ENCODE peak calls at places on chromosomes 6 and 20, in nine cellular contexts. K, S, U, Z, G, X, R, Q and J are unnamed samples.
A peak's percentile ranks its signal among the peaks of the same experiment; 100 is the strongest.

GRCh38 chr6:157238346-157238745 is 85.0 kb downstream of the TMEM242 start:
- DNase-seq in Z (no peak), K (no peak), Q (no peak), G (no peak), S (no peak), X (no peak), U (no peak), R (no peak), J (no peak)

GRCh38 chr6:105494688-105495087 is 91.8 kb upstream of the PREP start:
- DNase-seq in Q (no peak), R (peak; percentile 30), Z (no peak), U (no peak), K (no peak), X (no peak), S (no peak), G (no peak), J (no peak)

GRCh38 chr20:14997791-14998190 is 660.4 kb upstream of the FLRT3 start:
- DNase-seq in S (peak; percentile 84), U (no peak), Q (peak; percentile 34), Z (no peak), X (no peak), G (peak; percentile 92), K (no peak), R (no peak), J (no peak)

GRCh38 chr20:46810442-46811327 is 84.0 kb upstream of the EYA2 start:
- DNase-seq in X (no peak), K (no peak), Z (no peak), R (peak; percentile 18), Q (no peak), S (no peak), U (no peak), G (no peak), J (no peak)

GRCh38 chr20:7883309-7883708 is 56.9 kb downstream of the HAO1 start:
- DNase-seq in S (no peak), Z (no peak), Q (no peak), R (no peak), U (no peak), G (no peak), X (no peak), K (no peak), J (no peak)

GRCh38 chr20:58718121-58718563 is 25.5 kb downstream of the NPEPL1 start:
- DNase-seq in X (no peak), K (peak; percentile 2), Q (no peak), G (no peak), R (no peak), Z (no peak), U (no peak), S (no peak), J (no peak)

GRCh38 chr20:41017448-41018042 is 11.1 kb upstream of the TOP1 start:
- DNase-seq in G (peak; percentile 86), R (no peak), U (no peak), K (no peak), S (no peak), X (no peak), Z (no peak), Q (peak; percentile 87), J (no peak)

GRCh38 chr20:34427784-34428183 is 64.7 kb downstream of the ITCH start:
- DNase-seq in Z (no peak), S (no peak), X (no peak), Q (no peak), G (no peak), U (no peak), R (no peak), K (no peak), J (no peak)

GRCh38 chr20:38165966-38166706 is 1.1 kb upstream of the TGM2 start:
- DNase-seq in S (no peak), U (no peak), G (no peak), X (no peak), Z (no peak), K (no peak), Q (no peak), R (no peak), J (no peak)

GRCh38 chr6:3011592-3011991 is 11.9 kb downstream of the NQO2 start:
- DNase-seq in G (no peak), K (no peak), Q (no peak), X (no peak), U (no peak), S (no peak), Z (no peak), R (no peak), J (no peak)

GRCh38 chr6:99743647-99744046 is 137.0 kb downstream of the PRDM13 start:
- DNase-seq in U (no peak), S (no peak), K (no peak), Z (no peak), X (no peak), G (no peak), Q (no peak), R (no peak), J (no peak)

GRCh38 chr6:130396722-130397121 is 30.9 kb downstream of the TMEM200A start:
- DNase-seq in Q (no peak), K (no peak), R (no peak), S (peak; percentile 43), Z (no peak), X (peak; percentile 25), U (no peak), G (no peak), J (no peak)

GRCh38 chr6:100719883-100720682 is 161.0 kb downstream of the ASCC3 start:
- DNase-seq in U (peak; percentile 8), G (peak; percentile 40), Q (no peak), S (peak; percentile 48), K (peak; percentile 19), Z (peak; percentile 21), X (peak; percentile 21), R (peak; percentile 33), J (peak; percentile 66)

DNA sequence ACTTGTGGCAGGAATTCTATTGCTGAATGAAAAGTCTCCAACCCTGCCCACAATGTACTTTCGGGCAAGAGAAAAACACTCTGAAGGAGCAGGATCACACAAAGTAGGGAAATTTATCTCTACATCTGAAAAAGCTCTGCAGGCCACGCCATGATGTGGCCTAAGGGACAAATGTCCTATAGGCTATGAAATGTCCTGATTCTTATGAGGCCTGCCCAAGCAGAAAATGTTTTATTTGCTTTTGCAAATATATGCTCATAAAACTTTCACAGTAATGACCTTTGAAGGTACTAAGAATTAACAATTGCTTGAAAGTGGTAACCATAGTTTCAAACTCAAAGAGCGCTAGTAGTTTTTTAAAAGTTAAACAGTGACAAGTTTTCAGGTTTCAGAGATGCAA is 31.0 kb downstream of the SYCP2 start:
- DNase-seq in S (no peak), Z (no peak), G (no peak), U (no peak), Q (no peak), K (no peak), X (no peak), R (no peak), J (no peak)
- H3K9me2 ChIP-seq in S (no peaks in the 10 kb centered on the region), Z (no peaks in the 10 kb centered on the region), G (no peaks in the 10 kb centered on the region), U (no peaks in the 10 kb centered on the region), Q (no peaks in the 10 kb centered on the region), K (no peaks in the 10 kb centered on the region), X (no peaks in the 10 kb centered on the region), R (no peaks in the 10 kb centered on the region), J (no peaks in the 10 kb centered on the region)

GRCh38 chr20:63009044-63009961 is 2.5 kb upstream of the BHLHE23 start:
- DNase-seq in U (peak; percentile 33), S (peak; percentile 80), G (peak; percentile 85), Q (peak; percentile 60), Z (peak; percentile 75), R (peak; percentile 91), X (peak; percentile 87), K (peak; percentile 84), J (peak; percentile 94)
- H3K4me3 ChIP-seq in U (no peak overlapping the region), S (no peak overlapping the region), G (peak overlapping the region; percentile 43), Q (no peak overlapping the region), Z (no peak overlapping the region), R (peak overlapping the region; percentile 63), X (peak overlapping the region; percentile 73), K (no peak overlapping the region), J (peak overlapping the region; percentile 57)

DNA sequence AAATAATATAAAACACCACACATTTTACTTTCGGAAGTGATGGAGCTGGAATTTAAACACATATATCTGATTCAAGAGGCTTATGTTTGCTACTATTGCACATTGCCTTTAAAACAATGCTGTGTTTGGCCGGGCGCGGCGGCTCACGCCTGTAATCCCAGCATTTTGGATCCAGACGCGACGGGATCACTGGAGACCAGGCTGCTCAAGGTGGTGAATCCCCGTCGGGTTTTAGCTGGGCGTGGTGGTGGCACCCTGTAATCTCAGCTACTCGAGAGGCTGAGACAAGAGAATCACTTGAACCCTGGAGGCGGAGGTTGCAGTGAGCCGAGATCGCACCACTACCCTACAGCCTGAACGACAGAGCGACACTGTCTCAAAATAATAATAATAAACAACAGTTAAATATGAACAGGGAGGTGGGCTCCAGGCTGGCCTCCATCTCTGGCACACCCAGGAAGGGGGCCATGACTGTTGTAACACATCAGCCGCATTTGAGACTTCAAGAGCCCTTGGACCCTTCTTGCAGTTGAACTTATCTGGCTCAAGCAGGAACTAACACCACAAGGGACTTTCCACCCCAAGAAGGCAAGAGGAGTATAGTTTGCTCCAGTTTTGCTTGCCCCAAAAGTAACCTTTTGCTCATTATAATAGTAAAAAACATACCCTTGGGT is 127.1 kb upstream of the ZNF184 start:
- DNase-seq in X (no peak), G (no peak), K (no peak), Q (no peak), S (no peak), R (no peak), Z (no peak), U (no peak), J (no peak)
- H3K9me2 ChIP-seq in X (no peaks in the 10 kb centered on the region), G (no peaks in the 10 kb centered on the region), K (no peaks in the 10 kb centered on the region), Q (no peaks in the 10 kb centered on the region), S (no peaks in the 10 kb centered on the region), R (no peaks in the 10 kb centered on the region), Z (no peaks in the 10 kb centered on the region), U (no peaks in the 10 kb centered on the region), J (no peaks in the 10 kb centered on the region)

GRCh38 chr20:50931048-50931305 is 260 bp downstream of the ADNP start:
- DNase-seq in X (peak; percentile 32), S (no peak), Q (no peak), R (no peak), U (no peak), Z (no peak), K (no peak), G (no peak), J (no peak)

GRCh38 chr20:50931306-50932015 is at the start of gene ADNP:
- DNase-seq in U (peak; percentile 88), S (peak; percentile 95), X (peak; percentile 93), Z (peak; percentile 96), K (peak; percentile 97), G (peak; percentile 89), R (peak; percentile 97), Q (peak; percentile 79), J (peak; percentile 96)

GRCh38 chr20:50929299-50930138 is 1.7 kb downstream of the ADNP start:
- DNase-seq in Q (peak; percentile 82), S (peak; percentile 98), X (peak; percentile 96), G (peak; percentile 92), Z (peak; percentile 97), K (peak; percentile 98), R (peak; percentile 99), U (peak; percentile 96), J (peak; percentile 98)

GRCh38 chr20:50930139-50931047 is 844 bp downstream of the ADNP start:
- DNase-seq in X (peak; percentile 28), Q (no peak), K (peak; percentile 62), Z (peak; percentile 53), G (no peak), S (peak; percentile 64), R (no peak), U (no peak), J (peak; percentile 68)

DNA sequence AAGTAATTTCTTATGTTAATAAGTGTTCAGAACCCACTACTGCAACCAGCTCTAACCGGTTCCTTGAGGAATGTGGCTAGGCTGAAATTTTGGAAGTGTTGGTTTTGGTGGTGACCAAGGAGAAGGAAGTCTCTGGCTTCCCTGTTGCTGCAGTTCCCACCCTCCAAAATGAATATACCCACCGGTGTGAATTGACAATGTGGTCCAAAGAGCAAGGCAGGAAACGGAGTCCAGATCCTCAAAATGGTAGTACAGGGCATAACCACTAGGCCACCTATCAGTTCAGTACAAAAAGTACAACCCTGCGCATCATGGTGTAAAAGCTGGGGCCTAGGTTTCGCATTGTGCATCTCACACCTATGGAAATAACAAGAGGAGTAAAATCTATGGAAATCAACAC is 2.8 kb downstream of the ADNP start:
- DNase-seq in U (no peak), Z (no peak), X (no peak), Q (no peak), R (no peak), S (no peak), K (no peak), G (no peak), J (no peak)
- H3K4me3 ChIP-seq in U (peak overlapping the region; percentile 63), Z (peak overlapping the region; percentile 93), X (peak overlapping the region; percentile 42), Q (peak overlapping the region; percentile 69), R (peak overlapping the region; percentile 73), S (peak overlapping the region; percentile 82), K (peak overlapping the region; percentile 22), G (peak overlapping the region; percentile 92), J (peak overlapping the region; percentile 89)